ENCODE peak calls at places on chromosomes 2 and 18, in seven cellular contexts. G is cardiac fibroblast, B is glutamatergic neuron, M is WTC11, H is stomach, U is endothelial cell, E is MM.1S. S is an unnamed sample.

GRCh38 chr2:109702250-109702985 is 88.3 kb downstream of the SOWAHC start:
- DNase-seq in G (peak), B (no peak), M (no peak), H (no peak), U (no peak), E (no peak), S (no peak)

GRCh38 chr2:225010804-225011203 is 31.5 kb downstream of the DOCK10 start:
- DNase-seq in G (peak), B (no peak), M (no peak), H (no peak), U (no peak), E (no peak), S (no peak)

GRCh38 chr2:105102963-105103421 is 65.1 kb downstream of the MRPS9 start:
- DNase-seq in G (peak), B (no peak), M (peak), H (no peak), U (no peak), E (no peak), S (no peak)

GRCh38 chr2:181953773-181954537 is 31.7 kb upstream of the PPP1R1C start:
- DNase-seq in G (peak), B (peak), M (peak), H (peak), U (peak), E (peak), S (peak)

GRCh38 chr2:16630463-16630862 is 35.2 kb downstream of the CYRIA start:
- DNase-seq in G (no peak), B (no peak), M (no peak), H (no peak), U (no peak), E (no peak), S (no peak)

GRCh38 chr18:79380816-79381806 is 14.6 kb upstream of the NFATC1 start:
- DNase-seq in G (peak), B (peak), M (peak), H (peak), U (peak), E (no peak), S (peak)

GRCh38 chr2:22020101-22020742 is 896.5 kb downstream of the TDRD15 start:
- DNase-seq in G (no peak), B (no peak), M (no peak), H (no peak), U (no peak), E (no peak), S (no peak)

GRCh38 chr18:61471832-61472406 is 138.7 kb downstream of the CDH20 start:
- DNase-seq in G (no peak), B (no peak), M (no peak), H (no peak), U (no peak), E (no peak), S (no peak)

GRCh38 chr2:56580242-56580641 is 396.5 kb downstream of the CCDC85A start:
- DNase-seq in G (peak), B (no peak), M (no peak), H (no peak), U (no peak), E (no peak), S (no peak)

GRCh38 chr18:9437049-9437448 is 38.3 kb upstream of the RALBP1 start:
- DNase-seq in G (peak), B (no peak), M (no peak), H (no peak), U (no peak), E (no peak), S (no peak)

GRCh38 chr2:226325541-226325940 is 474.1 kb downstream of the IRS1 start:
- DNase-seq in G (peak), B (no peak), M (no peak), H (no peak), U (no peak), E (no peak), S (no peak)

GRCh38 chr2:11750422-11750821 is 4.0 kb downstream of the LPIN1 start:
- DNase-seq in G (no peak), B (no peak), M (no peak), H (no peak), U (no peak), E (peak), S (peak)

GRCh38 chr2:134774074-134774742 is 55.4 kb upstream of the TMEM163 start:
- DNase-seq in G (peak), B (no peak), M (no peak), H (peak), U (no peak), E (no peak), S (no peak)

GRCh38 chr2:49042510-49042909 is 111.8 kb downstream of the FSHR start:
- DNase-seq in G (no peak), B (no peak), M (no peak), H (no peak), U (no peak), E (no peak), S (no peak)

GRCh38 chr2:206701952-206702630 is 16.1 kb downstream of the DYTN start:
- DNase-seq in G (no peak), B (no peak), M (no peak), H (no peak), U (no peak), E (no peak), S (no peak)

GRCh38 chr2:40039543-40039942 is 260.5 kb upstream of the THUMPD2 start:
- DNase-seq in G (no peak), B (no peak), M (no peak), H (no peak), U (no peak), E (no peak), S (no peak)

GRCh38 chr2:105443610-105444598 is 45.1 kb upstream of the FHL2 start:
- DNase-seq in G (no peak), B (no peak), M (no peak), H (no peak), U (no peak), E (no peak), S (no peak)

GRCh38 chr2:47485177-47485576 is 82.2 kb downstream of the MSH2 start:
- DNase-seq in G (no peak), B (no peak), M (no peak), H (no peak), U (no peak), E (no peak), S (no peak)

GRCh38 chr2:61536086-61536722 is 2.0 kb downstream of the XPO1 start:
- DNase-seq in G (peak), B (peak), M (no peak), H (no peak), U (no peak), E (peak), S (no peak)

DNA sequence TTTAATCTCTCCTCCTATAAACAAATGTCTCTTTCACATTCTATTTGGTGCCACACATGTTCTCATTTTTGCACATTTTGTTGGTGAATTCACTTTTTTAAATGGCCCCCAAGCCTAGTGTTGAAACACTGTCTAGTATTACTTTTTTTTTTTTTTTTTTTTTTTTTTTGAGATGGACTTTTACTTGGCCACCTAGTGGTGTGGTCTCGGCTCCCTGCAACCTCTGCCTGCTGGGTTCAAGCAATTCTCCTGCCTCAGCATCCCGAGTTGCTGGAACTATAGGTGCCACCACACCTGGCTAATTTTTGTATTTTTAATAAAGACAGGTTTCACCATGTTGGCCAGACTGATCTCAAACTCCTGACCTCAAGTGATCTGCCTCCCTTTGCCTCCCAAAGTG is 273.8 kb upstream of the SLC14A2 start:
- DNase-seq in G (no peak), B (no peak), M (no peak), H (no peak), U (no peak), E (no peak), S (no peak)
- TF ChIP-seq CTCF in G (no peak), B (peak), M (no peak), H (no peak), U (peak), E (no peak), S (no peak)

DNA sequence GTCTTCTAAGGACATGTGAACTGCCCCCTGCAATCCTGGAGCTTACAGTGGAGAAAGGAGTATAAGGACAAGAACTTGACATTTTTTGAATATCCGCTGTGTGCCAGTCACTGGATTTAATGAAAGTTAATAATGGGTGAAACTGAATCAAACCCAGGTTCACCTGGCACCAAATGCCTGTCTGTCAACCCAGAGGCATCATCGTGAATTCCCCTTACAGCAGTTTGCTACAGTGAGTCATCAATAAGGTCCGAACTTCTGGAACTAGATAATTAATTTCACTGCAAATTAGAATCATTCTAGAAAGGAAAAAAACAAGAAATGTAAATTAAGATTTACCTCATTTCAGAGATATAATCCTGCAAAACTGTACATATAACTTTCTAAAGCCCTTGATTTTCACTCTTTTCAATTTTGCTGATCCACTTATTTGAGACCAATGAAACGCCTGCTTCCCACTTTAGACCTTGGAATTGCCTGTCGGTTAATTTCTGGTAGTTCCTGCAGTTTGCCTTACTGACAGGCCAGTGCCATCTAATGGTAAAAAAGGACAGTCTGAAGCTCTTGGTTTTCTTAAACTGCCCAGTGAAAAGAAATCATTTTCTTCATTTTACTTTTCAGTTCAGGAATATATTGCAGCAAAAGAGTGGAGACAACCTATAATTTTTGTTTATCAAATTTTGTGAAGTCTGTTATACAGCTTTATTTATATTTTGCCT is 8.2 kb downstream of the DSG2 start:
- DNase-seq in G (peak), B (no peak), M (no peak), H (no peak), U (no peak), E (no peak), S (no peak)
- TF ChIP-seq CTCF in G (peak), B (no peak), M (no peak), H (no peak), U (no peak), E (no peak), S (peak)

GRCh38 chr2:197805598-197806316 is 1.4 kb downstream of the PLCL1 start:
- DNase-seq in G (no peak), B (no peak), M (no peak), H (no peak), U (peak), E (no peak), S (no peak)

GRCh38 chr2:197803033-197803444 is 1.4 kb upstream of the PLCL1 start:
- DNase-seq in G (peak), B (no peak), M (no peak), H (no peak), U (peak), E (peak), S (peak)

GRCh38 chr2:197806317-197806633 is 1.9 kb downstream of the PLCL1 start:
- DNase-seq in G (peak), B (no peak), M (no peak), H (no peak), U (no peak), E (no peak), S (no peak)

GRCh38 chr2:197804758-197805597 is 585 bp downstream of the PLCL1 start:
- DNase-seq in G (peak), B (peak), M (peak), H (no peak), U (peak), E (peak), S (peak)

GRCh38 chr2:197804049-197804757 is at the start of gene PLCL1:
- DNase-seq in G (peak), B (peak), M (peak), H (peak), U (peak), E (peak), S (peak)
- TF ChIP-seq CTCF in G (no peak), B (no peak), M (no peak), H (no peak), U (no peak), E (no peak), S (no peak)

DNA sequence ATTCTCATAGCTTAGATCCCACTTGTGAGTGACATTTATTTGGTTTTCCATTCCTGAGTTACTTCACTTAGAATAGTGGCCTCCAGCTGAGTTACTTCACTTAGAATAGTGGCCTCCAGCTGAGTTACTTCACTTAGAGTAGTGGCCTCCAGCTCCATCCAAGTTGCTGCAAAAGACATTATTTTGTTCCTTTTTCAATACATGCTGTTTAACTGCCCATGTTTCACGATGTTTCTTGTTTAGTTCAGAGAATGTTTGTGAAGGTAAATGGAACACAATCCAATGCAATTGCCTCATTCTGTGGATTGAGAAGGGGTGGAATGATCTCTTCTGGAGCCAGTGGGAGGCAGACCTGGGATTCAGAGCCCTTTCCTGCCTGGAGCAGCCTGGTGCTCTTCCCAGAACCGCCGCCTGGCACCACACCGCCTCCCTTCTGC is 273.5 kb upstream of the ATP5MC3 start:
- DNase-seq in G (no peak), B (no peak), M (no peak), H (no peak), U (no peak), E (no peak), S (no peak)
- TF ChIP-seq CTCF in G (no peak), B (no peak), M (no peak), H (no peak), U (no peak), E (no peak), S (no peak)

GRCh38 chr2:98412751-98413445 is 31.8 kb upstream of the INPP4A start:
- DNase-seq in G (peak), B (no peak), M (no peak), H (no peak), U (peak), E (peak), S (peak)
- TF ChIP-seq CTCF in G (peak), B (peak), M (peak), H (peak), U (peak), E (peak), S (peak)

GRCh38 chr2:212984129-212984528 is 167.3 kb downstream of the IKZF2 start:
- DNase-seq in G (no peak), B (no peak), M (no peak), H (no peak), U (no peak), E (no peak), S (no peak)

GRCh38 chr2:212990697-212991096 is 160.7 kb downstream of the IKZF2 start:
- DNase-seq in G (peak), B (no peak), M (no peak), H (no peak), U (no peak), E (no peak), S (no peak)

GRCh38 chr2:212991120-212991519 is 160.3 kb downstream of the IKZF2 start:
- DNase-seq in G (no peak), B (no peak), M (no peak), H (no peak), U (no peak), E (no peak), S (no peak)

GRCh38 chr2:212987492-212987891 is 163.9 kb downstream of the IKZF2 start:
- DNase-seq in G (no peak), B (no peak), M (no peak), H (no peak), U (no peak), E (no peak), S (no peak)
- TF ChIP-seq CTCF in G (no peak), B (no peak), M (no peak), H (no peak), U (no peak), E (no peak), S (no peak)

GRCh38 chr2:200352631-200353030 is 46.1 kb downstream of the SPATS2L start:
- DNase-seq in G (peak), B (no peak), M (no peak), H (no peak), U (no peak), E (no peak), S (no peak)

GRCh38 chr2:200349868-200350267 is 43.4 kb downstream of the SPATS2L start:
- DNase-seq in G (no peak), B (no peak), M (no peak), H (no peak), U (no peak), E (no peak), S (no peak)

GRCh38 chr2:200353125-200353524 is 46.6 kb downstream of the SPATS2L start:
- DNase-seq in G (peak), B (no peak), M (no peak), H (no peak), U (no peak), E (no peak), S (no peak)

GRCh38 chr2:200350796-200351195 is 44.3 kb downstream of the SPATS2L start:
- DNase-seq in G (peak), B (no peak), M (no peak), H (no peak), U (no peak), E (no peak), S (no peak)

GRCh38 chr2:200351815-200352214 is 45.3 kb downstream of the SPATS2L start:
- DNase-seq in G (no peak), B (no peak), M (no peak), H (no peak), U (no peak), E (no peak), S (no peak)
- TF ChIP-seq CTCF in G (no peak), B (no peak), M (no peak), H (no peak), U (no peak), E (no peak), S (no peak)

GRCh38 chr2:187658952-187659525 is 104.8 kb upstream of the TFPI start:
- DNase-seq in G (peak), B (no peak), M (peak), H (no peak), U (peak), E (no peak), S (no peak)
- TF ChIP-seq CTCF in G (peak), B (peak), M (peak), H (no peak), U (peak), E (no peak), S (peak)

DNA sequence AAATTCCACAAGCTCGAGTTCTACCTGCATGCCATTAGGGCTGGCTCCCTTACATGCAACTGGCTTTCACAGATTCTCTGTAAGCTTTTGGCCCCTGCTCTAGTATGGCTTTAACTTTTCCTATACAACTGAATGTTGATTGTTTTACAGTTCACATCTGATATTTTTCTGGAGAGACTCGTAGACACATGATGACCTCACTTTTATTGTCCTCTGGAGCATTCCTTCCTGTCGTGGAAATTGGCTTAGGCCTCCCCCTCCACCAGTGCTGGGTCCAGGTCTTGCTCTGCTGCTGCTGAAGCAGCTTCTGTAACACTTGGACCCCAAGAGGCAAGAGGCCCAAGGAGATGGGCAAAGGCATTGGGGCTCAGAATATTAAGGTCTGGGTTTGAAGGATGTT is 219.6 kb downstream of the CDCA7 start:
- DNase-seq in G (no peak), B (no peak), M (no peak), H (no peak), U (no peak), E (no peak), S (no peak)
- TF ChIP-seq CTCF in G (no peak), B (no peak), M (no peak), H (no peak), U (no peak), E (no peak), S (no peak)

DNA sequence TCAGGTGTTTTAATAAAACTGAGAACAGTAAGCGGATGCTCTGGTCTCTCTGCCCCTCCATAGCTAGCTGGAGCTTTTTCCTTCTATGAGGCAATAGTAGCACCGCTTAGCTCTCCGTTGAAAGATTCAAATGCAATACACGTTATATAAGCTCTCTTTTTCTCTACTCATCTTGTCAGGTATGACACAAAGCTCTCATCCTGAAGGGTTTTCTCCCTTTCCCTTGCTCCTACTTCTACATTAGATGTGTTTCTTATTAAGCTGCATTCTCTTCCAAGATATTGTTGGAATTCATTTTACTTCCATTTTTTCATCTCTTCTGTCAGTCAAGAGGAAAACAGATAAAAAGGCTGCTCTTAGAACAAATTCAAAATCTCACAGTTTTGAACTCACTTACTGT is 434.6 kb upstream of the DDX18 start:
- DNase-seq in G (no peak), B (no peak), M (no peak), H (no peak), U (no peak), E (no peak), S (no peak)
- TF ChIP-seq CTCF in G (no peak), B (no peak), M (no peak), H (no peak), U (no peak), E (no peak), S (no peak)